ENCODE peak calls at places on chromosomes 3 and 15, in eight cellular contexts. W is A549, D is HepG2, X is IMR-90, C is H1, U is SK-N-SH, S is HCT116, Y is K562. V is an unnamed sample.

GRCh38 chr15:45084163-45084562 is 29.8 kb downstream of the DUOX2 start:
- DNase-seq in S (no peak), C (no peak), Y (no peak), U (no peak), D (peak; percentile 33), W (no peak), X (no peak), V (no peak)

GRCh38 chr15:65944404-65944803 is 75.1 kb downstream of the RAB11A start:
- DNase-seq in S (no peak), X (no peak), D (no peak), Y (no peak), U (no peak), W (no peak), C (no peak), V (no peak)

GRCh38 chr3:109731639-109732473 is 394.5 kb upstream of the DPPA4 start:
- DNase-seq in W (peak; percentile 48), X (peak; percentile 72), C (no peak), Y (peak; percentile 24), U (peak; percentile 31), D (peak; percentile 27), S (peak; percentile 29), V (no peak)

GRCh38 chr3:105948108-105948507 is 79.3 kb upstream of the CBLB start:
- DNase-seq in Y (no peak), X (peak; percentile 16), W (no peak), D (no peak), C (no peak), S (no peak), U (no peak), V (no peak)

GRCh38 chr3:193842832-193843446 is 249.9 kb downstream of the OPA1 start:
- DNase-seq in U (no peak), W (no peak), C (no peak), S (no peak), Y (peak; percentile 54), X (no peak), D (no peak), V (no peak)

GRCh38 chr15:37289109-37289765 is 188.9 kb upstream of the MEIS2 start:
- DNase-seq in Y (no peak), W (peak; percentile 1), U (peak; percentile 19), D (peak; percentile 1), C (no peak), X (peak; percentile 5), S (peak; percentile 8), V (no peak)

GRCh38 chr3:34727700-34728099 is 911.6 kb upstream of the ARPP21 start:
- DNase-seq in C (no peak), Y (no peak), W (peak; percentile 6), X (no peak), U (no peak), S (no peak), D (peak; percentile 1), V (peak; percentile 5)

GRCh38 chr3:81549831-81550230 is 211.6 kb downstream of the GBE1 start:
- DNase-seq in C (no peak), W (no peak), U (no peak), S (no peak), X (no peak), D (no peak), Y (no peak), V (no peak)

GRCh38 chr3:14488286-14489036 is 51.7 kb downstream of the GRIP2 start:
- DNase-seq in C (no peak), X (no peak), U (no peak), D (no peak), W (no peak), Y (no peak), S (no peak), V (no peak)

GRCh38 chr3:123883656-123884257 is 375 bp downstream of the MYLK start:
- DNase-seq in Y (no peak), U (no peak), D (no peak), S (no peak), C (no peak), X (no peak), W (peak; percentile 16), V (no peak)

GRCh38 chr15:32994810-32995424 is 199.6 kb downstream of the FMN1 start:
- DNase-seq in Y (peak; percentile 26), X (peak; percentile 74), C (no peak), U (peak; percentile 38), D (peak; percentile 7), S (peak; percentile 21), W (peak; percentile 62), V (no peak)

GRCh38 chr3:132543016-132543739 is 53.9 kb upstream of the ACKR4 start:
- DNase-seq in W (peak; percentile 28), D (peak; percentile 53), X (peak; percentile 97), Y (no peak), S (peak; percentile 19), C (no peak), U (no peak), V (peak; percentile 7)

GRCh38 chr15:74605810-74606179 is 9.8 kb upstream of the CLK3 start:
- DNase-seq in Y (no peak), S (no peak), W (no peak), X (no peak), C (no peak), D (no peak), U (no peak), V (no peak)

GRCh38 chr3:112333002-112333385 is at the start of gene CD200:
- DNase-seq in W (no peak), D (no peak), Y (no peak), C (no peak), U (peak; percentile 79), S (no peak), X (peak; percentile 16), V (no peak)

GRCh38 chr3:9168230-9168629 is 81.2 kb downstream of the SRGAP3 start:
- DNase-seq in C (no peak), S (no peak), D (no peak), W (no peak), U (no peak), Y (no peak), X (no peak), V (peak; percentile 84)

DNA sequence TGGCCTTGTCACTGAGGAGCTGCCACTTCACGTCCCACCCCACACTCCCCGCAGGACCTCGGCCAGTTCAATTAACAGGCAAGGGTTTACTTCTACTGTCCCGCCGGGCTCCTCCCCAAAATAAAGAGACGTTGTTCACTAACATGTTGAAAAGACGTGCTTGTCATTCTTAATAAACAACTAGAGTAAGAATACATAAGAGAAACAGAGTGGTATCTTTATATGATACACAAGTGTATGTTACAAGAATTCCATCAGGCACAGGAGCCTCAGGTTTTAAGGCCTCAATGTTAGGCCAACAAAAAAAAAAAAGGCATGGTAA is 326 bp upstream of the IMPDH2 start:
- DNase-seq in X (no peak), D (no peak), C (no peak), U (no peak), Y (no peak), W (no peak), S (no peak), V (no peak)
- H3K4me3 ChIP-seq in X (no peak overlapping the region), D (peak overlapping the region; percentile 78), C (no peak overlapping the region), U (peak overlapping the region; percentile 83), Y (no peak overlapping the region), W (no peak overlapping the region), S (no peak overlapping the region), V (no peak overlapping the region)

DNA sequence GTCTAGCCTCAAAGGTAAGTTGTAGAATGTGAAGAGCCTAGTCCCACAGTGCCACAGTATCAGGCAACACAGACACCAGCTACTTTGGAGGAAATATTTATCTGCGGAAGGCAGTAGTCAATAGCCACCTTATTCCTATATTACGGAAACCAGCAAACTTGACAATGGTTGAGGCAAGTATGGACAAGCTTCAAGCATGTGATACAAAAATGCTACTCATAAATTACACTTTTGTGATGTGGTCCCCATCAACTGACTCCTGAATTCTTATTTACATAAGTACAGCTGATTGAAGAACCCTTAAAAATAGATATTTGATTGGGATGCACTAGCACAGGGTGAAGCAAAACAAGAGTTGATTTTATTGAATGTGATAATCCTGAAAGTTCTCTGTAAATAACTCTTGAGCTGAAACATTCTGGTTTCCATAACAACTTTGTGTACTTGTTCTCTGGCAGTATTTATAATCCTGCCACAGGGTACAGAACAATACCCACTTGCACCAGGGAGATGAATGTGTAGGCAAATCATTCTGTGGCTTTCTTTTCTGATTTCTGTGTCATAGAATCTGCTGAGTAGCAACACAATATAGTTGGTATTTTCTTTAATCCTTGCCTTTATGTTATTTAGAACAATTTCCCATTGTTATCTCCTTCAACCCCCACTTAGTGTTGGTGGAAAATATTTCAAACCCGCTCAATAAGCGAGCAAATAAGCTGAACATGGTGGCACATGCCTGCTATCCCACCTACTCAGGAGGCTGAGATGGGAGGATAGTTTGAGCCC is at the start of gene ANKUB1:
- DNase-seq in C (no peak), U (no peak), D (no peak), W (no peak), Y (no peak), X (no peak), S (no peak), V (no peak)
- TF ChIP-seq RAD21 in C (no peak), U (no peak), D (no peak), W (no peak), Y (no peak), X (no peak), S (no peak), V (no peak)

GRCh38 chr15:63194291-63194681 is 4.9 kb downstream of the RAB8B start:
- DNase-seq in D (no peak), C (no peak), U (no peak), W (no peak), S (no peak), Y (no peak), X (no peak), V (no peak)

GRCh38 chr15:63190993-63191392 is 1.6 kb downstream of the RAB8B start:
- DNase-seq in S (no peak), C (no peak), W (no peak), U (no peak), Y (no peak), D (no peak), X (no peak), V (no peak)

GRCh38 chr15:63189955-63190691 is 717 bp downstream of the RAB8B start:
- DNase-seq in X (no peak), S (no peak), D (no peak), W (no peak), Y (no peak), U (no peak), C (no peak), V (no peak)

GRCh38 chr15:63191895-63192603 is 2.6 kb downstream of the RAB8B start:
- DNase-seq in S (no peak), X (no peak), D (no peak), U (no peak), Y (no peak), W (no peak), C (no peak), V (peak; percentile 87)

DNA sequence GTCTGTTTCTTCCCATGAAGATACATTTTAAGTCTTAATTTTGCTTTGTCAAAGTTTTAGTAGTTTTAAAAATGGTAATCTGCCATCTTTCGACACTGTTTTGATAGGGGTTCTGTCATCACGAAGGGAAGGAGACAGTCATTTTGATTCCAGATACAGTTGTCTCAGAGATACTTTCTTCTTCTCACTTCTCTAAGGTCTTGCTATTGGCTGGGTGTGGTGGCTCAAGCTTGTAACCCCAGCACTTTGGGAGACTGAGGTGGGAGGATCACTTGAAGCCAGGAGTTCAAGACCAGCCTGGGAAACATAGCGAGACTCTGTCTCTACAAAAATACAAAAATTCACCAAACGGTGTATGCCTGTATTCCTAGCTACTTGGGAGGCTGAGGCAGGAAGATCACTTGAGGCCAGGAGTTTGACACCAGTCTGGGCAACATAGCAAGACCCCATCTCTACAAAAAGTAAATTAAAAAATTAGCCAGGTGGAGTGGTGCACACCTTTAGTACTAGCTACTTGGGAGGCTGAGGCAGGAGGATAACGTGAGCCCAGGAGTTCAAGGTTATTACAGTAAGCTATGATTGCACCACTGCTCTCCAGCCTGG is 3.3 kb downstream of the RAB8B start:
- DNase-seq in U (no peak), W (no peak), S (no peak), Y (no peak), X (no peak), D (no peak), C (no peak), V (no peak)
- H3K4me3 ChIP-seq in U (no peak overlapping the region), W (no peak overlapping the region), S (no peak overlapping the region), Y (no peak overlapping the region), X (no peak overlapping the region), D (no peak overlapping the region), C (no peak overlapping the region), V (peak overlapping the region; percentile 96)

GRCh38 chr3:25901796-25902195 is 111.9 kb downstream of the OXSM start:
- DNase-seq in W (no peak), D (no peak), X (no peak), U (no peak), C (no peak), S (no peak), Y (no peak), V (no peak)
- TF ChIP-seq RAD21 in W (no peak), D (no peak), X (no peak), U (no peak), C (no peak), S (no peak), Y (no peak), V (no peak)